ENCODE peak calls at places on chromosomes 5 and 9, in nine cellular contexts. D is nucleus accumbens; I is activated effector memory CD4-positive, alpha-beta T cell treated with Interleukin-2 at 50 U/mL for 16 hours; H is AG09309; J is AG10803; U is HFF-Myc; F is NCI-H2171; C is activated naive CD8-positive, alpha-beta T cell treated with anti-CD3 and anti-CD28 coated beads for 36 hours; Y is NCI-H1105. T is an unnamed sample.

GRCh38 chr5:154165886-154166285 is 24.6 kb upstream of the GALNT10 start:
- DNase-seq in D (no peak), I (no peak), H (no peak), J (no peak), U (no peak), F (no peak), C (no peak), Y (no peak), T (no peak)

GRCh38 chr9:76634356-76635054 is 129.7 kb upstream of the PCA3 start:
- DNase-seq in D (no peak), I (no peak), H (no peak), J (peak), U (peak), F (no peak), C (no peak), Y (no peak), T (no peak)

GRCh38 chr9:2771101-2771500 is 53.8 kb downstream of the KCNV2 start:
- DNase-seq in D (no peak), I (no peak), H (no peak), J (no peak), U (no peak), F (no peak), C (no peak), Y (no peak), T (no peak)

GRCh38 chr5:65818592-65818991 is 96.6 kb downstream of the NLN start:
- DNase-seq in D (peak), I (no peak), H (no peak), J (no peak), U (no peak), F (no peak), C (no peak), Y (no peak), T (peak)

GRCh38 chr9:121607434-121608248 is 43.8 kb upstream of the DAB2IP start:
- DNase-seq in D (no peak), I (no peak), H (no peak), J (no peak), U (no peak), F (peak), C (no peak), Y (no peak), T (no peak)

GRCh38 chr9:96448546-96449170 is 1.3 kb upstream of the HABP4 start:
- DNase-seq in D (no peak), I (no peak), H (no peak), J (no peak), U (no peak), F (no peak), C (no peak), Y (no peak), T (no peak)

GRCh38 chr9:89849096-89849495 is 244.3 kb downstream of the GADD45G start:
- DNase-seq in D (no peak), I (no peak), H (no peak), J (no peak), U (no peak), F (no peak), C (no peak), Y (no peak), T (no peak)

GRCh38 chr9:127021664-127022337 is 100.6 kb downstream of the ANGPTL2 start:
- DNase-seq in D (peak), I (no peak), H (peak), J (peak), U (peak), F (peak), C (no peak), Y (no peak), T (peak)

T was measured in amygdala.